ENCODE peak calls at places on chromosomes 6 and 20, in seven cellular contexts. O, L, P, Z, H, Q and F are unnamed samples.

GRCh38 chr6:11006060-11006459 is 38.0 kb downstream of the ELOVL2 start:
- DNase-seq in O (no peak), L (peak; percentile 19), P (no peak), Z (peak; percentile 49), H (no peak), Q (no peak), F (no peak)

GRCh38 chr20:58697867-58698703 is 5.5 kb downstream of the NPEPL1 start:
- DNase-seq in O (no peak), L (no peak), P (peak; percentile 60), Z (no peak), H (no peak), Q (no peak), F (no peak)

GRCh38 chr20:31934491-31934890 is 17.4 kb downstream of the PDRG1 start:
- DNase-seq in O (no peak), L (no peak), P (no peak), Z (no peak), H (no peak), Q (no peak), F (no peak)

GRCh38 chr6:150241751-150242150 is 98.9 kb downstream of the PPP1R14C start:
- DNase-seq in O (no peak), L (no peak), P (no peak), Z (no peak), H (no peak), Q (no peak), F (no peak)

GRCh38 chr6:139473239-139473701 is 98.8 kb upstream of the CITED2 start:
- DNase-seq in O (no peak), L (peak; percentile 20), P (no peak), Z (peak; percentile 63), H (no peak), Q (no peak), F (no peak)

GRCh38 chr20:32577023-32577422 is 8.1 kb downstream of the NOL4L start:
- DNase-seq in O (no peak), L (no peak), P (no peak), Z (no peak), H (no peak), Q (no peak), F (no peak)

GRCh38 chr6:97294451-97294850 is 11.4 kb upstream of the MMS22L start:
- DNase-seq in O (no peak), L (peak; percentile 67), P (no peak), Z (peak; percentile 29), H (no peak), Q (no peak), F (no peak)

GRCh38 chr20:50690979-50691584 is at the start of gene RIPOR3:
- DNase-seq in O (no peak), L (peak; percentile 24), P (no peak), Z (peak; percentile 16), H (no peak), Q (no peak), F (peak; percentile 18)

GRCh38 chr6:144901412-144901811 is 616.3 kb downstream of the UTRN start:
- DNase-seq in O (no peak), L (no peak), P (no peak), Z (no peak), H (no peak), Q (no peak), F (no peak)

GRCh38 chr20:3027987-3028386 is 15.4 kb upstream of the GNRH2 start:
- DNase-seq in O (no peak), L (no peak), P (peak; percentile 7), Z (no peak), H (no peak), Q (no peak), F (no peak)

GRCh38 chr20:1331101-1331500 is 2.2 kb upstream of the SDCBP2 start:
- DNase-seq in O (no peak), L (no peak), P (peak; percentile 48), Z (no peak), H (no peak), Q (no peak), F (no peak)

GRCh38 chr6:166872431-166873139 is 83.8 kb downstream of the RNASET2 start:
- DNase-seq in O (no peak), L (no peak), P (no peak), Z (no peak), H (no peak), Q (no peak), F (no peak)

GRCh38 chr6:142946924-142947701 is 2.1 kb upstream of the HIVEP2 start:
- DNase-seq in O (peak; percentile 76), L (peak; percentile 77), P (peak; percentile 95), Z (peak; percentile 79), H (peak; percentile 28), Q (peak; percentile 43), F (peak; percentile 27)

GRCh38 chr20:329325-329695 is 4.0 kb downstream of the SOX12 start:
- DNase-seq in O (no peak), L (no peak), P (no peak), Z (no peak), H (no peak), Q (no peak), F (no peak)

GRCh38 chr6:47071681-47072080 is 29.5 kb upstream of the ADGRF1 start:
- DNase-seq in O (no peak), L (no peak), P (no peak), Z (no peak), H (no peak), Q (no peak), F (no peak)

GRCh38 chr20:62349537-62350097 is 17.5 kb downstream of the LAMA5 start:
- DNase-seq in O (no peak), L (no peak), P (no peak), Z (no peak), H (no peak), Q (no peak), F (no peak)

GRCh38 chr6:105519954-105520353 is 117.1 kb upstream of the PREP start:
- DNase-seq in O (no peak), L (no peak), P (no peak), Z (no peak), H (no peak), Q (no peak), F (no peak)

GRCh38 chr20:38853759-38854158 is 48.3 kb downstream of the PPP1R16B start:
- DNase-seq in O (no peak), L (no peak), P (no peak), Z (no peak), H (no peak), Q (no peak), F (no peak)

GRCh38 chr6:125789576-125790402 is 971 bp upstream of the NCOA7 start:
- DNase-seq in O (peak; percentile 54), L (peak; percentile 58), P (peak; percentile 85), Z (peak; percentile 64), H (peak; percentile 58), Q (peak; percentile 46), F (peak; percentile 20)

GRCh38 chr6:10166031-10166430 is 248.8 kb downstream of the TFAP2A start:
- DNase-seq in O (no peak), L (no peak), P (no peak), Z (no peak), H (no peak), Q (no peak), F (no peak)

GRCh38 chr20:62980970-62981369 is 25.8 kb downstream of the BHLHE23 start:
- DNase-seq in O (no peak), L (peak; percentile 8), P (no peak), Z (no peak), H (no peak), Q (peak; percentile 33), F (peak; percentile 59)

GRCh38 chr6:107509506-107509905 is 19.6 kb downstream of the SOBP start:
- DNase-seq in O (no peak), L (no peak), P (no peak), Z (peak; percentile 45), H (no peak), Q (no peak), F (no peak)

GRCh38 chr6:15255481-15256414 is 9.9 kb downstream of the JARID2 start:
- DNase-seq in O (no peak), L (no peak), P (no peak), Z (no peak), H (no peak), Q (no peak), F (no peak)

GRCh38 chr6:139011980-139012379 is 16.6 kb upstream of the ABRACL start:
- DNase-seq in O (no peak), L (no peak), P (no peak), Z (no peak), H (no peak), Q (no peak), F (no peak)

GRCh38 chr6:166411271-166411670 is 28.5 kb upstream of the MPC1 start:
- DNase-seq in O (no peak), L (no peak), P (no peak), Z (no peak), H (no peak), Q (no peak), F (no peak)

GRCh38 chr6:28884423-28885148 is 39.2 kb downstream of the TRIM27 start:
- DNase-seq in O (no peak), L (no peak), P (no peak), Z (no peak), H (no peak), Q (peak; percentile 40), F (no peak)

GRCh38 chr6:3363296-3364025 is 93.4 kb downstream of the SLC22A23 start:
- DNase-seq in O (no peak), L (no peak), P (no peak), Z (no peak), H (no peak), Q (no peak), F (no peak)

GRCh38 chr6:166616261-166617226 is 10.5 kb downstream of the RPS6KA2 start:
- DNase-seq in O (no peak), L (no peak), P (no peak), Z (no peak), H (no peak), Q (no peak), F (no peak)